ENCODE peak calls at places on chromosomes 16 and 17, in four cellular contexts. One of them, this sample, is unnamed.

GRCh38 chr17:32658470-32659418 is 172.0 kb downstream of the CDK5R1 start:
- DNase-seq in NCI-H1694: peak; percentile 39
- DNase-seq in NCI-H2081: peak; percentile 32
- DNase-seq in prostate gland: no peak
- DNase-seq in this sample: no peak

GRCh38 chr16:83967838-83968482 is at the start of gene NECAB2:
- DNase-seq in NCI-H1694: no peak
- DNase-seq in NCI-H2081: no peak
- DNase-seq in prostate gland: no peak
- DNase-seq in this sample: no peak

GRCh38 chr16:14564323-14564722 is 65.7 kb downstream of the PARN start:
- DNase-seq in NCI-H1694: no peak
- DNase-seq in NCI-H2081: peak; percentile 27
- DNase-seq in prostate gland: no peak
- DNase-seq in this sample: no peak

GRCh38 chr17:1762233-1762905 is 509 bp downstream of the SERPINF1 start:
- DNase-seq in NCI-H1694: no peak
- DNase-seq in NCI-H2081: no peak
- DNase-seq in prostate gland: no peak
- DNase-seq in this sample: no peak

GRCh38 chr17:36942631-36943125 is 5.4 kb downstream of the LHX1 start:
- DNase-seq in NCI-H1694: no peak
- DNase-seq in NCI-H2081: no peak
- DNase-seq in prostate gland: no peak
- DNase-seq in this sample: no peak

GRCh38 chr17:27466376-27466747 is 10.1 kb downstream of the KSR1 start:
- DNase-seq in NCI-H1694: no peak
- DNase-seq in NCI-H2081: no peak
- DNase-seq in prostate gland: no peak
- DNase-seq in this sample: no peak

GRCh38 chr17:83103200-83103937 is 24.0 kb downstream of the METRNL start:
- DNase-seq in NCI-H1694: no peak
- DNase-seq in NCI-H2081: peak; percentile 21
- DNase-seq in prostate gland: peak; percentile 40
- DNase-seq in this sample: no peak

GRCh38 chr17:19363460-19364035 is 1.0 kb upstream of the B9D1 start:
- DNase-seq in NCI-H1694: no peak
- DNase-seq in NCI-H2081: no peak
- DNase-seq in prostate gland: no peak
- DNase-seq in this sample: no peak

GRCh38 chr16:15032547-15033308 is 23.1 kb downstream of the NTAN1 start:
- DNase-seq in NCI-H1694: no peak
- DNase-seq in NCI-H2081: no peak
- DNase-seq in prostate gland: no peak
- DNase-seq in this sample: no peak

GRCh38 chr16:88287219-88287618 is 95.5 kb upstream of the ZNF469 start:
- DNase-seq in NCI-H1694: peak; percentile 15
- DNase-seq in NCI-H2081: peak; percentile 34
- DNase-seq in prostate gland: no peak
- DNase-seq in this sample: no peak

GRCh38 chr17:63675607-63676539 is 24.1 kb downstream of the LIMD2 start:
- DNase-seq in NCI-H1694: no peak
- DNase-seq in NCI-H2081: peak; percentile 84
- DNase-seq in prostate gland: peak; percentile 94
- DNase-seq in this sample: no peak

GRCh38 chr17:57215317-57215716 is 41.0 kb upstream of the MSI2 start:
- DNase-seq in NCI-H1694: no peak
- DNase-seq in NCI-H2081: no peak
- DNase-seq in prostate gland: peak; percentile 71
- DNase-seq in this sample: no peak

GRCh38 chr16:63466-63865 is 9.0 kb downstream of the RHBDF1 start:
- DNase-seq in NCI-H1694: no peak
- DNase-seq in NCI-H2081: no peak
- DNase-seq in prostate gland: no peak
- DNase-seq in this sample: no peak